ENCODE peak calls at places on chromosomes 5 and 9, in four cellular contexts. Y, M, J and U are unnamed samples.

GRCh38 chr5:58123501-58123900 is 336.4 kb downstream of the PLK2 start:
- DNase-seq in Y (no peak), M (no peak), J (no peak), U (no peak)

GRCh38 chr9:126275386-126276001 is 51.1 kb upstream of the MVB12B start:
- DNase-seq in Y (no peak), J (no peak), M (no peak), U (no peak)

GRCh38 chr5:137265457-137265856 is 233.7 kb downstream of the SPOCK1 start:
- DNase-seq in J (no peak), M (no peak), Y (no peak), U (no peak)

GRCh38 chr9:75601280-75601679 is 289.2 kb upstream of the PCSK5 start:
- DNase-seq in M (no peak), Y (no peak), J (no peak), U (no peak)

GRCh38 chr9:33320568-33321261 is 30.4 kb downstream of the NFX1 start:
- DNase-seq in M (no peak), Y (no peak), J (no peak), U (no peak)

GRCh38 chr5:77995793-77996409 is 219.8 kb upstream of the TBCA start:
- DNase-seq in Y (no peak), M (no peak), J (no peak), U (no peak)

GRCh38 chr9:76203373-76203772 is 190.9 kb downstream of the RFK start:
- DNase-seq in J (no peak), M (no peak), Y (no peak), U (no peak)

GRCh38 chr9:75238311-75238976 is 150.1 kb downstream of the OSTF1 start:
- DNase-seq in M (no peak), J (peak; percentile 62), Y (no peak), U (no peak)

GRCh38 chr5:4777435-4777834 is 362.7 kb upstream of the ADAMTS16 start:
- DNase-seq in M (no peak), J (no peak), Y (no peak), U (no peak)

GRCh38 chr9:126915846-126916543 is 1.4 kb downstream of the RALGPS1 start:
- DNase-seq in M (no peak), Y (no peak), J (no peak), U (no peak)

GRCh38 chr5:7755958-7756357 is 95.0 kb downstream of the CFAP90 start:
- DNase-seq in J (no peak), M (no peak), Y (no peak), U (no peak)

GRCh38 chr9:117415584-117415937 is 704 bp upstream of the ASTN2 start:
- DNase-seq in Y (no peak), M (no peak), J (no peak), U (no peak)

GRCh38 chr5:67146574-67146973 is 50.0 kb downstream of the CD180 start:
- DNase-seq in M (no peak), Y (no peak), J (no peak), U (no peak)

GRCh38 chr9:121976751-121977150 is 116.4 kb downstream of the TTLL11 start:
- DNase-seq in J (no peak), M (no peak), Y (no peak), U (no peak)

GRCh38 chr5:80170117-80170535 is 85.7 kb downstream of the SERINC5 start:
- DNase-seq in Y (no peak), J (no peak), M (no peak), U (no peak)

GRCh38 chr5:168153263-168153930 is 138.0 kb upstream of the WWC1 start:
- DNase-seq in J (no peak), Y (no peak), M (no peak), U (no peak)

GRCh38 chr9:118596374-118597015 is 772.7 kb downstream of the BRINP1 start:
- DNase-seq in J (no peak), Y (no peak), M (no peak), U (no peak)

GRCh38 chr5:154133591-154133990 is 56.9 kb upstream of the GALNT10 start:
- DNase-seq in M (no peak), J (no peak), Y (no peak), U (no peak)

GRCh38 chr9:126546036-126546435 is 67.7 kb upstream of the LMX1B start:
- DNase-seq in J (no peak), M (no peak), Y (no peak), U (no peak)

GRCh38 chr9:96751815-96752214 is 26.1 kb downstream of the ZNF510 start:
- DNase-seq in M (no peak), J (no peak), Y (no peak), U (no peak)
- H3K4me3 ChIP-seq in M (no peak overlapping the region), J (no peak overlapping the region), Y (no peak overlapping the region), U (no peak overlapping the region)

DNA sequence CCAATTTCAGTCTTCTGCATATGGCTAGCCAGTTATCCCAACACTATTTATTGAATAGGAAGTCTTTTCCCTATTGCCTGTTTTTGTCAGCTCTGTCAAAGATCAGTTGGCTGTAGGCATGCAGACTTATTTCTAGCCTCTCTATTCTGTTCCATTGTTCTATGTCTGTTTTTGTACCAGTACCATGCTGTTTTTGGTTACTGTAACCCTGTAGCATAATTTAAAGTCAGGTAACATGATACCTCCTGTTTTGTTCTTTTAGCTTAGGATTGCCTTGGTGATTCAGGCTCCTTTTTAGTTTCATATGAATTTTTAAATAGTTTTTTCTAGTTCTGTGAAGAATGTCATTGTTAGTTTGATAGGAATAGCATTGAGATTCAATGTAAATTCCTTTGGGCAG is 104.9 kb upstream of the SLCO6A1 start:
- DNase-seq in M (no peak), J (no peak), Y (no peak), U (no peak)
- TF ChIP-seq POLR2A in M (no peak), J (no peak), Y (no peak), U (no peak)

GRCh38 chr5:1810581-1811101 is 9.4 kb downstream of the NDUFS6 start:
- DNase-seq in M (peak; percentile 8), J (no peak), Y (no peak), U (no peak)
- TF ChIP-seq POLR2AphosphoS5 in M (no peak), J (no peak), Y (no peak), U (no peak)

GRCh38 chr9:23598994-23599393 is 227.0 kb downstream of the ELAVL2 start:
- DNase-seq in M (no peak), Y (no peak), J (no peak), U (no peak)

DNA sequence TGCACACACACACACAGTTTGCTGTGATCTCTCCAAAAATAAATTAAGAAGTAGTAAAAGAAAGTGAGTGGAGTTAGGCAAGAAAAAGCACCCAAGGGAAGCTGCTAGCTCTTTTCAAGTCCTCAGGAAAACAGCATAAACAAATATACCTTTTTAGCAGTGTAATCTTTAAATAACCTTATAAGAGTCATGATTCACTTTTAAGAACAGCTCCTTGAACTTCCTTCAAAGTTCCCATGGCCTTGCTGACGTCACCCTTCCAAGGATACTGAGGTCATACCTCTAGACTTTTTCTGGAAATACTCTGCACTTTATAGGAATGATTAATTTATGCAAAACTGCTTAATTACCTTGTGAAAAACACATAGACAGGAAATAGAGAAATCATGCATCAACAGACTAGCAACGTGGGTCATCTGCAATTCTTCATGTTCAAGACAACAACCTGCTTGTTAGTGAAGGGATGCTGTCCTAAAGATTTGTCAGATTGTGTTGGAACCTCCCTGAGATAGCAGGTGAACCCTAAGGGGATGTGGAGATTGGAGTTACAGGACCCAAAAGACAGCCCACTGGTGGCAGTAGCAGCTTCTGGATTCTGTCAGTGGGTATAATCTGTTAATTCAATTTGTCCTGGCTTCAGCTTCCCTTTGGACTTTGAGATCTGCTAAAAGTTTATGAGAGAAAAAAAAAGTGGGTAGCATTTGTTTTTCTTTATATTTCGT is 229.0 kb downstream of the ELAVL2 start:
- DNase-seq in Y (no peak), M (no peak), J (no peak), U (no peak)
- H3K4me3 ChIP-seq in Y (no peak overlapping the region), M (no peak overlapping the region), J (no peak overlapping the region), U (no peak overlapping the region)

GRCh38 chr5:88861213-88861612 is 21.8 kb downstream of the MEF2C start:
- DNase-seq in Y (no peak), J (no peak), M (no peak), U (no peak)

GRCh38 chr5:88862547-88863175 is 20.3 kb downstream of the MEF2C start:
- DNase-seq in M (no peak), J (no peak), Y (no peak), U (no peak)

GRCh38 chr5:88858392-88858791 is 24.6 kb downstream of the MEF2C start:
- DNase-seq in M (no peak), J (no peak), Y (no peak), U (no peak)

GRCh38 chr5:88863523-88863922 is 19.5 kb downstream of the MEF2C start:
- DNase-seq in Y (no peak), J (no peak), M (no peak), U (no peak)

DNA sequence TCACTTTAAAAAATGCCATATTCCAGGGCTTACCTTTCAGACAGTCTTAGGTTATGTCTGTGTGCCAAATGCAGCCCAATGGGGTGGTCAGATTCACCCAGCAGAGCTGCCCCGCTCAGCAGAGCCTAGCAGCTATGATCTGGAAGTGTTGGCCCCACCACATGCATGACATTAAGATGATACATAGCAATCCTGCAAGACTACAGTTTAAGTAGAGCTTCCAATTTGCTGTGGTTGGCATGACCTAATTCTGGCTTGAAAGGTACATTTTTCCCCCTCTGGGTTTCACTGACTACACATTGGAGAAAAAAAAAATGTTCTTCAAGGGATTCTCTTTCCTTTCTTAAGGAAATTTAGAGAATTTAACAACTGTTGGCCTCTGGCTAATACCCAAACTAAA is 22.5 kb downstream of the MEF2C start:
- DNase-seq in M (no peak), Y (no peak), J (no peak), U (no peak)
- TF ChIP-seq POLR2A in M (no peak), Y (no peak), J (no peak), U (no peak)

DNA sequence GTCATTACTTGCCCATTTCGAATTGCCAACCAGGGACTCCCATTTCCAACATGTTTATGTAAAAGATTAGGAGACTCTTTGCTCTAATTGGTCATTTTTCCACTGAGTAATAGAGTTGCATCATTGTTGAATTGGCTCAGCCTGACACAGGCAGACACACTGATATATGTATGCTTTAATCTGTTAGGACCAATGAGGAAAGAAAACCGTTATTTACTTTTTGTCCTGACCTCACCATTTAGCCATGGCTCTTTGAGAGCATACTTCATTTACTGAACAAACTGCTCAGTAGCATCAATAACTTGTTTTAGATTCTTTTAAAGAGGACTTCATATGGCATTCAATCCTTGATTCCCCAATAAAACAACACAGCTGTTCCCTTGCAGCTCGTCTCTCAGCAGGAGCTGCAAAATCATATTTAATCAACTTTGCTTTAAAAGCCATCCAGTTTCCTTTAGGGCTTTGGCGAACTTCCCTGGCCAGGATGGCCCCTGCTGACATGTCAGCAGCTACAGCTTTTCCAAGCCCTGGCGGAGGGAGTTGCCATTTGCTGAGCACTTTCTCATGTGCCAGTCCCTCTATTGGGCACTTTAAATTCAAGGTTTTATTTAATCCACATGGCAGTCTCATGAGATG is 251.5 kb upstream of the TNC start:
- DNase-seq in M (no peak), Y (no peak), J (no peak), U (no peak)
- TF ChIP-seq POLR2AphosphoS5 in M (no peak), Y (no peak), J (no peak), U (no peak)

DNA sequence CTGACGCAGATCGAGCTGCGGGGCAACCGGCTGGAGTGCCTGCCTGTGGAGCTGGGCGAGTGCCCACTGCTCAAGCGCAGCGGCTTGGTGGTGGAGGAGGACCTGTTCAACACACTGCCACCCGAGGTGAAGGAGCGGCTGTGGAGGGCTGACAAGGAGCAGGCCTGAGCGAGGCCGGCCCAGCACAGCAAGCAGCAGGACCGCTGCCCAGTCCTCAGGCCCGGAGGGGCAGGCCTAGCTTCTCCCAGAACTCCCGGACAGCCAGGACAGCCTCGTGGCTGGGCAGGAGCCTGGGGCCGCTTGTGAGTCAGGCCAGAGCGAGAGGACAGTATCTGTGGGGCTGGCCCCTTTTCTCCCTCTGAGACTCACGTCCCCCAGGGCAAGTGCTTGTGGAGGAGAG is 4.6 kb upstream of the PHYHD1 start:
- DNase-seq in Y (peak; percentile 81), J (no peak), M (no peak), U (no peak)
- H3K4me3 ChIP-seq in Y (no peak overlapping the region), J (no peak overlapping the region), M (peak overlapping the region; percentile 29), U (no peak overlapping the region)